ENCODE peak calls at places on chromosomes 13 and 19, in six cellular contexts. One of them, this sample, is unnamed.

GRCh38 chr13:57557979-57558529 is 73.5 kb upstream of the PCDH17 start:
- DNase-seq in A549: no peak
- DNase-seq in NCI-H1092: peak
- DNase-seq in kidney: no peak
- DNase-seq in activated CD4-positive, alpha-beta T cell treated with anti-CD3 and anti-CD28 coated beads, Interleukin-2, amount 50 U/mL, for 48 hours: no peak
- DNase-seq in activated T-cell treated with anti-CD3 and anti-CD28 coated beads, Interleukin-2, amount 50 U/mL, for 48 hours: no peak
- DNase-seq in this sample: no peak

GRCh38 chr13:72990883-72991282 is 67.9 kb upstream of the KLF5 start:
- DNase-seq in NCI-H1092: no peak
- DNase-seq in A549: no peak
- DNase-seq in activated CD4-positive, alpha-beta T cell treated with anti-CD3 and anti-CD28 coated beads, Interleukin-2, amount 50 U/mL, for 48 hours: no peak
- DNase-seq in activated T-cell treated with anti-CD3 and anti-CD28 coated beads, Interleukin-2, amount 50 U/mL, for 48 hours: no peak
- DNase-seq in kidney: no peak
- DNase-seq in this sample: no peak

GRCh38 chr13:48564046-48564445 is 31.2 kb upstream of the RCBTB2 start:
- DNase-seq in activated T-cell treated with anti-CD3 and anti-CD28 coated beads, Interleukin-2, amount 50 U/mL, for 48 hours: no peak
- DNase-seq in NCI-H1092: no peak
- DNase-seq in A549: no peak
- DNase-seq in activated CD4-positive, alpha-beta T cell treated with anti-CD3 and anti-CD28 coated beads, Interleukin-2, amount 50 U/mL, for 48 hours: no peak
- DNase-seq in kidney: no peak
- DNase-seq in this sample: no peak

GRCh38 chr19:32129141-32129540 is 216.3 kb upstream of the ZNF507 start:
- DNase-seq in activated T-cell treated with anti-CD3 and anti-CD28 coated beads, Interleukin-2, amount 50 U/mL, for 48 hours: no peak
- DNase-seq in NCI-H1092: no peak
- DNase-seq in kidney: no peak
- DNase-seq in A549: no peak
- DNase-seq in activated CD4-positive, alpha-beta T cell treated with anti-CD3 and anti-CD28 coated beads, Interleukin-2, amount 50 U/mL, for 48 hours: no peak
- DNase-seq in this sample: no peak

GRCh38 chr19:51140441-51140840 is 1.7 kb upstream of the SIGLEC7 start:
- DNase-seq in kidney: no peak
- DNase-seq in A549: no peak
- DNase-seq in activated T-cell treated with anti-CD3 and anti-CD28 coated beads, Interleukin-2, amount 50 U/mL, for 48 hours: peak
- DNase-seq in activated CD4-positive, alpha-beta T cell treated with anti-CD3 and anti-CD28 coated beads, Interleukin-2, amount 50 U/mL, for 48 hours: no peak
- DNase-seq in NCI-H1092: no peak
- DNase-seq in this sample: no peak

GRCh38 chr13:111659842-111660241 is 339.4 kb downstream of the TEX29 start:
- DNase-seq in A549: no peak
- DNase-seq in activated T-cell treated with anti-CD3 and anti-CD28 coated beads, Interleukin-2, amount 50 U/mL, for 48 hours: no peak
- DNase-seq in activated CD4-positive, alpha-beta T cell treated with anti-CD3 and anti-CD28 coated beads, Interleukin-2, amount 50 U/mL, for 48 hours: no peak
- DNase-seq in kidney: no peak
- DNase-seq in NCI-H1092: no peak
- DNase-seq in this sample: no peak

GRCh38 chr19:56125806-56126590 is 4.9 kb upstream of the ZNF787 start:
- DNase-seq in NCI-H1092: no peak
- DNase-seq in kidney: no peak
- DNase-seq in A549: no peak
- DNase-seq in activated CD4-positive, alpha-beta T cell treated with anti-CD3 and anti-CD28 coated beads, Interleukin-2, amount 50 U/mL, for 48 hours: no peak
- DNase-seq in activated T-cell treated with anti-CD3 and anti-CD28 coated beads, Interleukin-2, amount 50 U/mL, for 48 hours: no peak
- DNase-seq in this sample: no peak

GRCh38 chr19:44344255-44344654 is 12.2 kb downstream of the ZNF112 start:
- DNase-seq in activated CD4-positive, alpha-beta T cell treated with anti-CD3 and anti-CD28 coated beads, Interleukin-2, amount 50 U/mL, for 48 hours: no peak
- DNase-seq in A549: no peak
- DNase-seq in NCI-H1092: no peak
- DNase-seq in activated T-cell treated with anti-CD3 and anti-CD28 coated beads, Interleukin-2, amount 50 U/mL, for 48 hours: no peak
- DNase-seq in kidney: no peak
- DNase-seq in this sample: no peak

GRCh38 chr19:4524808-4525562 is 6.7 kb upstream of the PLIN4 start:
- DNase-seq in activated T-cell treated with anti-CD3 and anti-CD28 coated beads, Interleukin-2, amount 50 U/mL, for 48 hours: peak
- DNase-seq in NCI-H1092: no peak
- DNase-seq in activated CD4-positive, alpha-beta T cell treated with anti-CD3 and anti-CD28 coated beads, Interleukin-2, amount 50 U/mL, for 48 hours: peak
- DNase-seq in kidney: no peak
- DNase-seq in A549: peak
- DNase-seq in this sample: peak